ENCODE peak calls at places on chromosomes 5 and 9, in five cellular contexts. O is psoas muscle, R is cardiac muscle cell, G is OCI-LY7, C is right lobe of liver. D is an unnamed sample.

GRCh38 chr9:130034570-130034969 is 8.4 kb downstream of the FNBP1 start:
- DNase-seq in G (no peak), O (no peak), C (no peak), R (peak; percentile 64), D (no peak)

GRCh38 chr5:67639311-67639710 is 442.7 kb upstream of the CD180 start:
- DNase-seq in G (no peak), C (no peak), R (no peak), O (peak; percentile 77), D (no peak)

GRCh38 chr5:78291687-78292086 is 2.8 kb downstream of the AP3B1 start:
- DNase-seq in G (no peak), O (no peak), C (no peak), R (peak; percentile 12), D (no peak)

GRCh38 chr5:81068635-81069034 is 108.5 kb downstream of the RASGRF2 start:
- DNase-seq in R (no peak), G (no peak), O (no peak), C (no peak), D (no peak)

GRCh38 chr5:103519550-103519949 is 43.0 kb downstream of the NUDT12 start:
- DNase-seq in R (no peak), C (no peak), O (no peak), G (no peak), D (no peak)

GRCh38 chr5:176822426-176823075 is 12.2 kb downstream of the UNC5A start:
- DNase-seq in G (no peak), C (no peak), R (no peak), O (peak; percentile 45), D (no peak)

GRCh38 chr5:135534609-135535419 is 950 bp downstream of the NEUROG1 start:
- DNase-seq in C (no peak), G (no peak), O (no peak), R (no peak), D (no peak)

GRCh38 chr5:55982957-55983381 is 11.8 kb downstream of the IL6ST start:
- DNase-seq in C (no peak), G (no peak), R (no peak), O (no peak), D (no peak)

GRCh38 chr9:111582888-111583287 is 16.6 kb downstream of the PTGR1 start:
- DNase-seq in R (peak; percentile 68), O (no peak), G (no peak), C (peak; percentile 56), D (no peak)

GRCh38 chr5:180209137-180209581 is at the start of gene RASGEF1C:
- DNase-seq in C (peak; percentile 74), G (no peak), O (peak; percentile 70), R (peak; percentile 76), D (peak; percentile 87)

GRCh38 chr9:86280580-86280979 is 1.8 kb downstream of the ISCA1 start:
- DNase-seq in R (no peak), C (no peak), O (no peak), G (no peak), D (peak; percentile 80)

GRCh38 chr9:112846528-112847488 is 43.9 kb downstream of the SLC46A2 start:
- DNase-seq in R (peak; percentile 64), O (no peak), G (no peak), C (no peak), D (no peak)

DNA sequence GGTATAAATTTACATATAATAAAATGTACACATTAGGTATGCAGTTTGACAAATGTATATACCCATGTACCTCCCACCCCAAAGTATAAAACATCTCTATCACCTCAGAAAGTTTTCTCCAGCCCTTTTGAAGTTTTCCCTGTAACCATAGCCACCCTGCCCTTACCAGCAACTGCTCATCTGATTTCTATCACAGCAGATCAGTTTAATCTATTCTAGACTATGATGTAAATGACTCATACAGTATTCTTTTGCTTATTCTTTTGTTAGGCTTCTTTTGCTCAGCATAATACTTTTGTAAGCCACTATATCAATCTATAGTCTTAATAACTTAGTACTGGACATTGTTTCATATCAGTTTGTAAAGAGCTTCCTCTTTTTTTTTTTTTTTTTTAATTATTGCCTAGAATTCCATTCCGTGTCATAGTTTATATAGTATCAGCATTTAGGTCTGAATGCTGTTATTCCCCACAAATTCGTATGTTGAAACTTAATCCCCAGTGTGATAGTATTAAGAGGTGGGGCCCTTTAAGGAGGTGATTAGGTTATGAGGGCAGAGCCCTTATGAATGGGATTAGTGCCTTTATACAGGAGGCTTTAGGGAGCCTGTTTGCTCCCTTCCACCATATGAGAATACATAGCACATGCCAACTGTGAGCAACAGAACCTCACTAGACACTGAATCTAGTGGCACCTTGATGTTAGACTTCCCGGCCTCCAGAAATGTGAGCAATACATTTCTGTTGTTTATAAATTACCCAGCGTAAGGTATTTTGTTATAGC is 20.3 kb downstream of the MELK start:
- DNase-seq in R (no peak), G (no peak), C (no peak), O (no peak), D (no peak)
- H3K36me3 ChIP-seq in R (no peaks in the 10 kb centered on the region), G (peaks cover 96% of the 10 kb centered on the region), C (no peaks in the 10 kb centered on the region), O (no peaks in the 10 kb centered on the region), D (no peaks in the 10 kb centered on the region)

GRCh38 chr5:164053123-164053522 is 547.7 kb downstream of the MAT2B start:
- DNase-seq in O (no peak), G (no peak), C (no peak), R (no peak), D (no peak)
- H3K4me3 ChIP-seq in O (no peak overlapping the region), G (no peak overlapping the region), C (no peak overlapping the region), R (no peak overlapping the region), D (no peak overlapping the region)

DNA sequence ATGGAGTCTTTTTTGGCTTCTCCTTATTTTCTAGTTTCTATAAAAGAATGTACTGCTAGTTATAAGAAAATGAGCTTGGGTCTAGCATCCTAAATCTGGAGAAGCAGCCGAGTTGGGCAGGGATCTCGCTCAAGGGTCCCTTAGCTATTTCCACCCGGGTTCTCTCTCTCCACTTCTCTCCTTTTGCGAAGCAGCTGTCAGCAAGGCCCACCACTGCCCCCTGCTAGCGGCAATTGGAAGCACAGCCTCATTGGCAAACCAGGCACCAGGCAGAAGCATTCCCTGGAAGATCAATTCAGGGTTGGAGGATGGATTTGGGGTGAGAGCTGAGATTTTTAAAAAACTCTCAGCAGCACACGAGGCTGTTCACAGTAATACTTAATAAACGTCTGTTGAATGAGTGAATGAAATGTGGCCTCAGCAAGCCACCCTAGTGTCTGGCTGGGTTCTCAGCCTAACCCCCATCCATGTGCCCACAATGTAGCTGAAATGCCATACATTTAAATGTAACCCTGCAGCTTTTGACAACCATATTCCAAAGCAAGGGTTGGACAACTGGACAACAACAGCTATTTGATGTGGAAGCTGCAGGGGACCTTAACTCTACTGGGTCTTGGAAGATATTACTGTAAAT is 34.6 kb upstream of the TNIP1 start:
- DNase-seq in R (peak; percentile 74), G (peak; percentile 72), O (peak; percentile 88), C (peak; percentile 76), D (peak; percentile 93)
- H3K36me3 ChIP-seq in R (peaks cover 66% of the 10 kb centered on the region), G (peaks cover 16% of the 10 kb centered on the region), O (peaks cover 84% of the 10 kb centered on the region), C (peaks cover 6% of the 10 kb centered on the region), D (peaks cover 73% of the 10 kb centered on the region)

GRCh38 chr9:95773061-95773433 is 102.4 kb upstream of the ERCC6L2 start:
- DNase-seq in C (no peak), R (peak; percentile 80), O (no peak), G (no peak), D (no peak)
- H3K4me3 ChIP-seq in C (no peak overlapping the region), R (no peak overlapping the region), O (no peak overlapping the region), G (no peak overlapping the region), D (no peak overlapping the region)

DNA sequence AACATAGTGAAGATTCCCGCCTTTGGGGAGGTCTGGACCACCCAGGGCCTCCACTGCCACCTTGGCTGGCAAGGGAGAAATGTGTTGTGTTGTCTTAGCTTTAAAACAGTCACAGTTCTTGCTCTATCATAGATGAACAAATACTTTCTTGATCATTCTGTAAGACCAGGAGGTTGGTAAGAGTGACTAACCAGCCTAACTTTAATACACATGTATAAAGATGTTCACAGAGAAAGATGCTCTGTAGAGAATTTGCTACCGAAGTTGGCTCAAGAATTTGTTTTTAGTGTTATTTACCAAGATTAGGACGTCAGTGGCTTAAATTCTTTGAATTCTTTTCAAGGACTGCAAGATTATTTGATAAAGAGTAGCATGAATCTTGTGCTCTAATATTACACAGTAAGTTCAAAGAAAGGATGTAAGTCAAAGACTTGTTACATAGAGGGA is 28.4 kb downstream of the GLRX start:
- DNase-seq in R (peak; percentile 80), O (no peak), G (no peak), C (no peak), D (no peak)
- H3K36me3 ChIP-seq in R (peaks cover 53% of the 10 kb centered on the region), O (peaks cover 50% of the 10 kb centered on the region), G (no peaks in the 10 kb centered on the region), C (no peaks in the 10 kb centered on the region), D (peaks cover 5% of the 10 kb centered on the region)

GRCh38 chr9:121280715-121281613 is 13.0 kb downstream of the GSN start:
- DNase-seq in O (no peak), R (no peak), C (no peak), G (no peak), D (no peak)
- H3K4me3 ChIP-seq in O (no peak overlapping the region), R (no peak overlapping the region), C (no peak overlapping the region), G (no peak overlapping the region), D (no peak overlapping the region)

DNA sequence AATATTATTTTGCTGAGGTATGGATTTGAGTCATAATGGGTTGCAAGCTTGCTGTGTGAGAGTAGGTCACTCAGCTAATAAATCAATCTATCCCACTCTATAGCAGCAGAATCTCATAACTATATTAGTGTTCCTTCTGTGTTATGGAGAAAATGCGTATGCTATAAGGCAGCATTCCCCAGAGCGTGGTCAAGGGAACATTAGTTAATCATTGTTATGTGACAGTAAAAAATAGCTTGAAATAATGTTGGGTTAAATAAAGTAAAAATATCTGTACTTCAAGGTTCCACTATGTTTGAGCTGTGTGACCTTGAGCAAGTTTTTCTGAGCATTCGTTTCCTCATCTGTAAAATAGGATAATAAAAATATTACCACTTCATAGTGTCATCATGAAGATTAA is 7.8 kb downstream of the TRIM32 start:
- DNase-seq in O (no peak), G (no peak), C (no peak), R (no peak), D (no peak)
- H3K36me3 ChIP-seq in O (peaks cover 24% of the 10 kb centered on the region), G (peaks cover 26% of the 10 kb centered on the region), C (no peaks in the 10 kb centered on the region), R (peaks cover 18% of the 10 kb centered on the region), D (peaks cover 22% of the 10 kb centered on the region)